ENCODE peak calls at places on chromosomes 12 and 14, in four cellular contexts. Z is K562, K is GM12878, O is HepG2. J is an unnamed sample.
A peak's percentile ranks its signal among the peaks of the same experiment; 100 is the strongest.

GRCh38 chr14:21275261-21275858 is 4.5 kb upstream of the RPGRIP1 start:
- DNase-seq in Z (no peak), K (no peak), O (no peak), J (no peak)

GRCh38 chr12:1566449-1567135 is 27.8 kb downstream of the FBXL14 start:
- DNase-seq in Z (peak; percentile 40), K (no peak), O (no peak), J (no peak)

GRCh38 chr12:30753233-30753632 is 1.5 kb downstream of the CAPRIN2 start:
- DNase-seq in Z (peak; percentile 34), K (no peak), O (peak; percentile 56), J (no peak)

GRCh38 chr14:73785336-73785833 is 66.2 kb upstream of the PTGR2 start:
- DNase-seq in Z (no peak), K (no peak), O (peak; percentile 50), J (no peak)

GRCh38 chr12:130714091-130714590 is 2.0 kb downstream of the RIMBP2 start:
- DNase-seq in Z (no peak), K (no peak), O (no peak), J (no peak)

GRCh38 chr14:36315159-36315853 is 5.1 kb downstream of the MBIP start:
- DNase-seq in Z (no peak), K (peak; percentile 7), O (no peak), J (no peak)

GRCh38 chr12:27779837-27780611 is at the start of the genes KLHL42 and MANSC4:
- DNase-seq in Z (peak; percentile 81), K (no peak), O (peak; percentile 30), J (peak; percentile 79)

GRCh38 chr12:130577348-130577747 is 138.8 kb downstream of the RIMBP2 start:
- DNase-seq in Z (no peak), K (no peak), O (no peak), J (no peak)

GRCh38 chr14:73438993-73439392 is 19.4 kb downstream of the NUMB start:
- DNase-seq in Z (no peak), K (no peak), O (no peak), J (no peak)

GRCh38 chr14:69093551-69094421 is 59.1 kb downstream of the DCAF5 start:
- DNase-seq in Z (no peak), K (no peak), O (peak; percentile 97), J (no peak)

GRCh38 chr12:94266390-94266789 is 118.0 kb downstream of the PLXNC1 start:
- DNase-seq in Z (no peak), K (no peak), O (no peak), J (no peak)

GRCh38 chr14:100445436-100446088 is 122.4 kb downstream of the SLC25A47 start:
- DNase-seq in Z (no peak), K (no peak), O (no peak), J (no peak)

GRCh38 chr14:100448376-100448775 is 125.2 kb downstream of the SLC25A47 start:
- DNase-seq in Z (no peak), K (no peak), O (no peak), J (no peak)

GRCh38 chr14:100449225-100449987 is 126.3 kb downstream of the SLC25A47 start:
- DNase-seq in Z (no peak), K (no peak), O (no peak), J (no peak)

GRCh38 chr14:100443643-100444042 is 120.5 kb downstream of the SLC25A47 start:
- DNase-seq in Z (no peak), K (no peak), O (no peak), J (no peak)

GRCh38 chr14:100446572-100446971 is 123.4 kb downstream of the SLC25A47 start:
- DNase-seq in Z (peak; percentile 75), K (no peak), O (no peak), J (peak; percentile 31)
- TF ChIP-seq SP1 in Z (no peak), K (no peak), O (no peak), J (peak; percentile 85)

GRCh38 chr14:103510311-103511021 is 12.2 kb downstream of the CKB start:
- DNase-seq in Z (no peak), K (no peak), O (no peak), J (no peak)

GRCh38 chr14:103508930-103509329 is 13.7 kb downstream of the CKB start:
- DNase-seq in Z (no peak), K (no peak), O (no peak), J (no peak)

GRCh38 chr14:103509864-103510263 is 12.8 kb downstream of the CKB start:
- DNase-seq in Z (no peak), K (no peak), O (no peak), J (no peak)

GRCh38 chr14:103512701-103513611 is 9.7 kb downstream of the CKB start:
- DNase-seq in Z (no peak), K (no peak), O (no peak), J (no peak)

GRCh38 chr14:103511022-103511693 is 11.5 kb downstream of the CKB start:
- DNase-seq in Z (no peak), K (no peak), O (no peak), J (no peak)
- H3K4me2 ChIP-seq in Z (no peak overlapping the region), K (no peak overlapping the region), O (no peak overlapping the region), J (no peak overlapping the region)

GRCh38 chr12:104716183-104716571 is 241.9 kb downstream of the SLC41A2 start:
- DNase-seq in Z (no peak), K (no peak), O (no peak), J (no peak)

GRCh38 chr12:104720346-104721064 is 237.6 kb downstream of the SLC41A2 start:
- DNase-seq in Z (no peak), K (no peak), O (no peak), J (no peak)

GRCh38 chr12:104721065-104721458 is 237.0 kb downstream of the SLC41A2 start:
- DNase-seq in Z (no peak), K (no peak), O (no peak), J (no peak)

GRCh38 chr12:104719700-104720345 is 238.3 kb downstream of the SLC41A2 start:
- DNase-seq in Z (no peak), K (no peak), O (no peak), J (no peak)

DNA sequence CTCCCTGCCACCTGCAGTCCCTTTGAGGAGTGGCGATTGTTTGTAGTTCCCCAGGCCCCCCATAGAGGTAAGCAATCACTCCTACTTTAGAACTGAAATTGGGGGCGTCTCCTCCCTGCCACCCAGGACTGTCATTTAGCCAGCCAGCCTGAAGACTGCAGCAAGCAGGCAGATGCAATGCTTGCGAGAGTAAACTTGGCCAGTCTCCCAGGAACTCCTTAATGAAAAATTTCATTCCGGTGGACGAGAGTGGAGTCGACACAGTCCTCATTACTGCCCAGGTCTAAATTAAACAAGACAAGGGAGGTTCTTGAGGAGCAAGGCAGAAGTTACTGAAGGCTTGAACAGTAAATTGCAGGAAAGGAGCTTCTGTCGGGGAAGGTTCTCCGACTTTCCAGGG is 239.5 kb downstream of the SLC41A2 start:
- DNase-seq in Z (no peak), K (no peak), O (no peak), J (no peak)
- TF ChIP-seq CREB1 in Z (no peak), K (no peak), O (no peak), J (no peak)

DNA sequence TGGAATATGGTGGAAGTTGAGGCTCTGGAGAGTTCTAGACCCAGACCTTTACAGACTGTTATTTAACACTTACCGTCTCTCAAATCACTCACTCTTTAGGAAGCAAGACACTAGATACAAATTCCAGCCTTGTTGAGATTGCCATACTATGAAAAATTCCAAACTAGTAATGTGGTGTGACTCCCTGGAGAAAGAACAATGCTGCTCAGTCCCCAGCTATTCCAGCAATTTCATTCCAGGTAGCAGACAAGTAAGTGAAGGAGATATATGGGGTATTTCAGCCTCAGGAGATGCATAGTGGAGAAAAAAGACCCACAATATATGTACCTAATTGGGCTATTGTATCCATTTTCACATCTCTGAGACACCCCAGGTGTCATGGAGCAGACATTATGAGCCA is 678.9 kb upstream of the LMO3 start:
- DNase-seq in Z (no peak), K (no peak), O (no peak), J (no peak)
- TF ChIP-seq SP1 in Z (no peak), K (no peak), O (no peak), J (no peak)